ENCODE peak calls at places on chromosomes 3 and 15, in six cellular contexts. D, M, O, H, E and S are unnamed samples.

GRCh38 chr15:57861039-57861638 is 154.6 kb downstream of the POLR2M start:
- DNase-seq in D (peak), H (no peak), O (peak), E (no peak), M (peak), S (peak)

GRCh38 chr15:87461621-87462020 is 794.9 kb downstream of the NTRK3 start:
- DNase-seq in D (no peak), O (no peak), E (no peak), H (no peak), M (no peak), S (no peak)

GRCh38 chr3:81643721-81644120 is 117.7 kb downstream of the GBE1 start:
- DNase-seq in O (peak), D (no peak), E (no peak), M (no peak), H (no peak), S (no peak)

GRCh38 chr3:133573054-133573628 is 345 bp upstream of the CDV3 start:
- DNase-seq in O (no peak), H (peak), M (peak), D (peak), E (no peak), S (peak)

GRCh38 chr3:141737108-141737507 is 990 bp upstream of the RNF7 start:
- DNase-seq in H (no peak), D (no peak), O (no peak), E (no peak), M (no peak), S (no peak)

GRCh38 chr3:141076821-141077571 is 25.8 kb downstream of the SPSB4 start:
- DNase-seq in E (peak), M (no peak), D (no peak), H (no peak), O (peak), S (no peak)

GRCh38 chr15:69324031-69324430 is 25.3 kb downstream of the PAQR5 start:
- DNase-seq in M (no peak), H (no peak), O (no peak), D (no peak), E (no peak), S (no peak)

GRCh38 chr3:5019411-5020261 is 40.4 kb downstream of the BHLHE40 start:
- DNase-seq in O (no peak), D (no peak), H (peak), M (no peak), E (peak), S (no peak)

GRCh38 chr15:52294881-52295420 is 653 bp downstream of the MYO5C start:
- DNase-seq in H (no peak), E (no peak), O (peak), M (no peak), D (no peak), S (no peak)

GRCh38 chr3:128426128-128426921 is 40.4 kb downstream of the DNAJB8 start:
- DNase-seq in D (no peak), M (no peak), E (no peak), O (peak), H (peak), S (no peak)

GRCh38 chr3:109413049-109413448 is 75.7 kb upstream of the DPPA4 start:
- DNase-seq in H (no peak), E (no peak), O (no peak), M (no peak), D (no peak), S (no peak)

GRCh38 chr3:69558912-69559311 is 173.0 kb upstream of the FRMD4B start:
- DNase-seq in E (no peak), O (no peak), D (no peak), H (no peak), M (no peak), S (no peak)

GRCh38 chr15:81752149-81752942 is 293.5 kb downstream of the MEX3B start:
- DNase-seq in D (no peak), H (no peak), M (no peak), O (peak), E (peak), S (peak)

GRCh38 chr15:64009798-64010241 is 36.5 kb downstream of the DAPK2 start:
- DNase-seq in H (peak), M (no peak), D (no peak), O (no peak), E (no peak), S (peak)

GRCh38 chr3:116757310-116757709 is 47.7 kb downstream of the TUSC7 start:
- DNase-seq in D (no peak), M (no peak), E (no peak), O (no peak), H (no peak), S (no peak)

GRCh38 chr3:181493423-181493822 is 218.3 kb upstream of the SOX2 start:
- DNase-seq in E (no peak), M (no peak), D (no peak), H (no peak), O (no peak), S (no peak)

GRCh38 chr3:137845161-137845560 is 81.0 kb downstream of the SOX14 start:
- DNase-seq in D (no peak), H (no peak), O (peak), E (no peak), M (no peak), S (no peak)

GRCh38 chr3:132317229-132317948 is at the start of gene ACP3:
- DNase-seq in E (no peak), M (peak), H (no peak), D (no peak), O (no peak), S (peak)

GRCh38 chr3:171879472-171879871 is 36.3 kb downstream of the TMEM212 start:
- DNase-seq in D (no peak), M (no peak), O (no peak), H (no peak), E (no peak), S (no peak)

GRCh38 chr15:88057836-88058235 is 198.7 kb downstream of the NTRK3 start:
- DNase-seq in D (no peak), M (no peak), H (no peak), O (no peak), E (no peak), S (no peak)

GRCh38 chr3:106560451-106560966 is 691.7 kb upstream of the CBLB start:
- DNase-seq in O (no peak), M (no peak), E (no peak), D (no peak), H (no peak), S (peak)

GRCh38 chr3:46501702-46502101 is 3.9 kb downstream of the RTP3 start:
- DNase-seq in H (no peak), M (no peak), D (no peak), E (no peak), O (no peak), S (no peak)

GRCh38 chr3:171622126-171622525 is 161.9 kb upstream of the TNIK start:
- DNase-seq in O (no peak), D (no peak), E (no peak), M (no peak), H (no peak), S (no peak)

GRCh38 chr3:29281265-29282228 is 676 bp downstream of the RBMS3 start:
- DNase-seq in M (no peak), H (no peak), D (no peak), E (no peak), O (no peak), S (no peak)

GRCh38 chr3:130779031-130779430 is 32.4 kb upstream of the PIK3R4 start:
- DNase-seq in E (no peak), O (no peak), H (no peak), D (no peak), M (no peak), S (no peak)

GRCh38 chr15:65460948-65461347 is 38.2 kb upstream of the IGDCC4 start:
- DNase-seq in D (no peak), H (no peak), E (no peak), O (no peak), M (no peak), S (no peak)